ENCODE peak calls at places on chromosomes 4 and X, in nine cellular contexts. One of them, this sample, is unnamed.
A peak's percentile ranks its signal among the peaks of the same experiment; 100 is the strongest.

GRCh38 chr4:7995135-7995534 is 55.5 kb upstream of the AFAP1 start:
- DNase-seq in suprapubic skin: no peak
- DNase-seq in non-pigmented ciliary epithelial cell: no peak
- DNase-seq in PC-9: no peak
- DNase-seq in mammary epithelial cell: no peak
- DNase-seq in activated naive CD8-positive, alpha-beta T cell treated with anti-CD3 and anti-CD28 coated beads for 36 hours: no peak
- DNase-seq in activated effector memory CD4-positive, alpha-beta T cell treated with Interleukin-2 at 50 U/mL for 16 hours: no peak
- DNase-seq in NCI-H1694 treated with DMSO at 0.1 percent for 48 hours: no peak
- DNase-seq in CD4-positive, CD25-positive, alpha-beta regulatory T cell: no peak
- DNase-seq in this sample: no peak

GRCh38 chr4:26022346-26022891 is 108.4 kb downstream of the SMIM20 start:
- DNase-seq in suprapubic skin: no peak
- DNase-seq in non-pigmented ciliary epithelial cell: no peak
- DNase-seq in PC-9: peak; percentile 81
- DNase-seq in mammary epithelial cell: peak; percentile 36
- DNase-seq in activated naive CD8-positive, alpha-beta T cell treated with anti-CD3 and anti-CD28 coated beads for 36 hours: no peak
- DNase-seq in activated effector memory CD4-positive, alpha-beta T cell treated with Interleukin-2 at 50 U/mL for 16 hours: no peak
- DNase-seq in NCI-H1694 treated with DMSO at 0.1 percent for 48 hours: no peak
- DNase-seq in CD4-positive, CD25-positive, alpha-beta regulatory T cell: no peak
- DNase-seq in this sample: no peak

GRCh38 chrX:13647709-13648212 is 5.2 kb upstream of the TCEANC start:
- DNase-seq in suprapubic skin: no peak
- DNase-seq in non-pigmented ciliary epithelial cell: no peak
- DNase-seq in PC-9: no peak
- DNase-seq in mammary epithelial cell: no peak
- DNase-seq in activated naive CD8-positive, alpha-beta T cell treated with anti-CD3 and anti-CD28 coated beads for 36 hours: peak; percentile 46
- DNase-seq in activated effector memory CD4-positive, alpha-beta T cell treated with Interleukin-2 at 50 U/mL for 16 hours: peak; percentile 46
- DNase-seq in NCI-H1694 treated with DMSO at 0.1 percent for 48 hours: no peak
- DNase-seq in CD4-positive, CD25-positive, alpha-beta regulatory T cell: peak; percentile 75
- DNase-seq in this sample: no peak

GRCh38 chr4:168724960-168725359 is 228.1 kb downstream of the PALLD start:
- DNase-seq in suprapubic skin: no peak
- DNase-seq in non-pigmented ciliary epithelial cell: no peak
- DNase-seq in PC-9: no peak
- DNase-seq in mammary epithelial cell: no peak
- DNase-seq in activated naive CD8-positive, alpha-beta T cell treated with anti-CD3 and anti-CD28 coated beads for 36 hours: no peak
- DNase-seq in activated effector memory CD4-positive, alpha-beta T cell treated with Interleukin-2 at 50 U/mL for 16 hours: no peak
- DNase-seq in NCI-H1694 treated with DMSO at 0.1 percent for 48 hours: no peak
- DNase-seq in CD4-positive, CD25-positive, alpha-beta regulatory T cell: no peak
- DNase-seq in this sample: no peak

GRCh38 chr4:75248770-75249467 is 265.3 kb downstream of the RCHY1 start:
- DNase-seq in suprapubic skin: no peak
- DNase-seq in non-pigmented ciliary epithelial cell: no peak
- DNase-seq in PC-9: peak; percentile 86
- DNase-seq in mammary epithelial cell: peak; percentile 34
- DNase-seq in activated naive CD8-positive, alpha-beta T cell treated with anti-CD3 and anti-CD28 coated beads for 36 hours: no peak
- DNase-seq in activated effector memory CD4-positive, alpha-beta T cell treated with Interleukin-2 at 50 U/mL for 16 hours: no peak
- DNase-seq in NCI-H1694 treated with DMSO at 0.1 percent for 48 hours: no peak
- DNase-seq in CD4-positive, CD25-positive, alpha-beta regulatory T cell: no peak
- DNase-seq in this sample: no peak

GRCh38 chr4:141807501-141807900 is 171.1 kb downstream of the IL15 start:
- DNase-seq in suprapubic skin: no peak
- DNase-seq in non-pigmented ciliary epithelial cell: no peak
- DNase-seq in PC-9: no peak
- DNase-seq in mammary epithelial cell: peak; percentile 19
- DNase-seq in activated naive CD8-positive, alpha-beta T cell treated with anti-CD3 and anti-CD28 coated beads for 36 hours: no peak
- DNase-seq in activated effector memory CD4-positive, alpha-beta T cell treated with Interleukin-2 at 50 U/mL for 16 hours: no peak
- DNase-seq in NCI-H1694 treated with DMSO at 0.1 percent for 48 hours: no peak
- DNase-seq in CD4-positive, CD25-positive, alpha-beta regulatory T cell: no peak
- DNase-seq in this sample: no peak

GRCh38 chr4:86894465-86894864 is 2.2 kb upstream of the C4orf36 start:
- DNase-seq in suprapubic skin: no peak
- DNase-seq in non-pigmented ciliary epithelial cell: no peak
- DNase-seq in PC-9: peak; percentile 53
- DNase-seq in mammary epithelial cell: no peak
- DNase-seq in activated naive CD8-positive, alpha-beta T cell treated with anti-CD3 and anti-CD28 coated beads for 36 hours: no peak
- DNase-seq in activated effector memory CD4-positive, alpha-beta T cell treated with Interleukin-2 at 50 U/mL for 16 hours: no peak
- DNase-seq in NCI-H1694 treated with DMSO at 0.1 percent for 48 hours: no peak
- DNase-seq in CD4-positive, CD25-positive, alpha-beta regulatory T cell: no peak
- DNase-seq in this sample: no peak

GRCh38 chr4:118967393-118967792 is 78.7 kb downstream of the SYNPO2 start:
- DNase-seq in suprapubic skin: no peak
- DNase-seq in non-pigmented ciliary epithelial cell: no peak
- DNase-seq in PC-9: no peak
- DNase-seq in mammary epithelial cell: peak; percentile 50
- DNase-seq in activated naive CD8-positive, alpha-beta T cell treated with anti-CD3 and anti-CD28 coated beads for 36 hours: no peak
- DNase-seq in activated effector memory CD4-positive, alpha-beta T cell treated with Interleukin-2 at 50 U/mL for 16 hours: no peak
- DNase-seq in NCI-H1694 treated with DMSO at 0.1 percent for 48 hours: no peak
- DNase-seq in CD4-positive, CD25-positive, alpha-beta regulatory T cell: no peak
- DNase-seq in this sample: no peak

GRCh38 chrX:77114501-77114900 is 332.7 kb upstream of the FGF16 start:
- DNase-seq in suprapubic skin: no peak
- DNase-seq in non-pigmented ciliary epithelial cell: no peak
- DNase-seq in PC-9: no peak
- DNase-seq in mammary epithelial cell: no peak
- DNase-seq in activated naive CD8-positive, alpha-beta T cell treated with anti-CD3 and anti-CD28 coated beads for 36 hours: no peak
- DNase-seq in activated effector memory CD4-positive, alpha-beta T cell treated with Interleukin-2 at 50 U/mL for 16 hours: no peak
- DNase-seq in NCI-H1694 treated with DMSO at 0.1 percent for 48 hours: no peak
- DNase-seq in CD4-positive, CD25-positive, alpha-beta regulatory T cell: no peak
- DNase-seq in this sample: no peak

GRCh38 chr4:56215138-56215793 is 172.0 kb downstream of the AASDH start:
- DNase-seq in suprapubic skin: no peak
- DNase-seq in non-pigmented ciliary epithelial cell: no peak
- DNase-seq in PC-9: no peak
- DNase-seq in mammary epithelial cell: no peak
- DNase-seq in activated naive CD8-positive, alpha-beta T cell treated with anti-CD3 and anti-CD28 coated beads for 36 hours: no peak
- DNase-seq in activated effector memory CD4-positive, alpha-beta T cell treated with Interleukin-2 at 50 U/mL for 16 hours: no peak
- DNase-seq in NCI-H1694 treated with DMSO at 0.1 percent for 48 hours: no peak
- DNase-seq in CD4-positive, CD25-positive, alpha-beta regulatory T cell: no peak
- DNase-seq in this sample: no peak

GRCh38 chr4:39686997-39687396 is 10.9 kb upstream of the UBE2K start:
- DNase-seq in suprapubic skin: no peak
- DNase-seq in non-pigmented ciliary epithelial cell: no peak
- DNase-seq in PC-9: no peak
- DNase-seq in mammary epithelial cell: no peak
- DNase-seq in activated naive CD8-positive, alpha-beta T cell treated with anti-CD3 and anti-CD28 coated beads for 36 hours: no peak
- DNase-seq in activated effector memory CD4-positive, alpha-beta T cell treated with Interleukin-2 at 50 U/mL for 16 hours: no peak
- DNase-seq in NCI-H1694 treated with DMSO at 0.1 percent for 48 hours: no peak
- DNase-seq in CD4-positive, CD25-positive, alpha-beta regulatory T cell: no peak
- DNase-seq in this sample: no peak

GRCh38 chr4:151874328-151874727 is 113.5 kb upstream of the GATB start:
- DNase-seq in suprapubic skin: no peak
- DNase-seq in non-pigmented ciliary epithelial cell: no peak
- DNase-seq in PC-9: no peak
- DNase-seq in mammary epithelial cell: no peak
- DNase-seq in activated naive CD8-positive, alpha-beta T cell treated with anti-CD3 and anti-CD28 coated beads for 36 hours: no peak
- DNase-seq in activated effector memory CD4-positive, alpha-beta T cell treated with Interleukin-2 at 50 U/mL for 16 hours: no peak
- DNase-seq in NCI-H1694 treated with DMSO at 0.1 percent for 48 hours: no peak
- DNase-seq in CD4-positive, CD25-positive, alpha-beta regulatory T cell: no peak
- DNase-seq in this sample: no peak

GRCh38 chr4:117447925-117448324 is 362.5 kb upstream of the TRAM1L1 start:
- DNase-seq in suprapubic skin: no peak
- DNase-seq in non-pigmented ciliary epithelial cell: no peak
- DNase-seq in PC-9: no peak
- DNase-seq in mammary epithelial cell: no peak
- DNase-seq in activated naive CD8-positive, alpha-beta T cell treated with anti-CD3 and anti-CD28 coated beads for 36 hours: peak; percentile 4
- DNase-seq in activated effector memory CD4-positive, alpha-beta T cell treated with Interleukin-2 at 50 U/mL for 16 hours: no peak
- DNase-seq in NCI-H1694 treated with DMSO at 0.1 percent for 48 hours: no peak
- DNase-seq in CD4-positive, CD25-positive, alpha-beta regulatory T cell: peak; percentile 7
- DNase-seq in this sample: no peak

GRCh38 chrX:85243761-85244410 is at the start of the genes SATL1 and ZNF711:
- DNase-seq in suprapubic skin: peak; percentile 72
- DNase-seq in non-pigmented ciliary epithelial cell: no peak
- DNase-seq in PC-9: no peak
- DNase-seq in mammary epithelial cell: peak; percentile 2
- DNase-seq in activated naive CD8-positive, alpha-beta T cell treated with anti-CD3 and anti-CD28 coated beads for 36 hours: peak; percentile 29
- DNase-seq in activated effector memory CD4-positive, alpha-beta T cell treated with Interleukin-2 at 50 U/mL for 16 hours: no peak
- DNase-seq in NCI-H1694 treated with DMSO at 0.1 percent for 48 hours: peak; percentile 89
- DNase-seq in CD4-positive, CD25-positive, alpha-beta regulatory T cell: no peak
- DNase-seq in this sample: peak; percentile 50

GRCh38 chr4:95761441-95761840 is 78.5 kb upstream of the PDHA2 start:
- DNase-seq in suprapubic skin: no peak
- DNase-seq in non-pigmented ciliary epithelial cell: peak; percentile 8
- DNase-seq in PC-9: peak; percentile 77
- DNase-seq in mammary epithelial cell: peak; percentile 89
- DNase-seq in activated naive CD8-positive, alpha-beta T cell treated with anti-CD3 and anti-CD28 coated beads for 36 hours: no peak
- DNase-seq in activated effector memory CD4-positive, alpha-beta T cell treated with Interleukin-2 at 50 U/mL for 16 hours: no peak
- DNase-seq in NCI-H1694 treated with DMSO at 0.1 percent for 48 hours: no peak
- DNase-seq in CD4-positive, CD25-positive, alpha-beta regulatory T cell: no peak
- DNase-seq in this sample: no peak

GRCh38 chrX:95332530-95332929 is 1352.1 kb upstream of the DIAPH2 start:
- DNase-seq in suprapubic skin: no peak
- DNase-seq in non-pigmented ciliary epithelial cell: no peak
- DNase-seq in PC-9: no peak
- DNase-seq in mammary epithelial cell: no peak
- DNase-seq in activated naive CD8-positive, alpha-beta T cell treated with anti-CD3 and anti-CD28 coated beads for 36 hours: no peak
- DNase-seq in activated effector memory CD4-positive, alpha-beta T cell treated with Interleukin-2 at 50 U/mL for 16 hours: no peak
- DNase-seq in NCI-H1694 treated with DMSO at 0.1 percent for 48 hours: no peak
- DNase-seq in CD4-positive, CD25-positive, alpha-beta regulatory T cell: no peak
- DNase-seq in this sample: no peak

GRCh38 chrX:68829594-68830485 is 1.0 kb downstream of the EFNB1 start:
- DNase-seq in suprapubic skin: peak; percentile 76
- DNase-seq in non-pigmented ciliary epithelial cell: no peak
- DNase-seq in PC-9: no peak
- DNase-seq in mammary epithelial cell: no peak
- DNase-seq in activated naive CD8-positive, alpha-beta T cell treated with anti-CD3 and anti-CD28 coated beads for 36 hours: peak; percentile 16
- DNase-seq in activated effector memory CD4-positive, alpha-beta T cell treated with Interleukin-2 at 50 U/mL for 16 hours: no peak
- DNase-seq in NCI-H1694 treated with DMSO at 0.1 percent for 48 hours: no peak
- DNase-seq in CD4-positive, CD25-positive, alpha-beta regulatory T cell: peak; percentile 25
- DNase-seq in this sample: peak; percentile 41

GRCh38 chrX:150575415-150575814 is 7.0 kb downstream of the MTM1 start:
- DNase-seq in suprapubic skin: no peak
- DNase-seq in non-pigmented ciliary epithelial cell: no peak
- DNase-seq in PC-9: peak; percentile 99
- DNase-seq in mammary epithelial cell: peak; percentile 96
- DNase-seq in activated naive CD8-positive, alpha-beta T cell treated with anti-CD3 and anti-CD28 coated beads for 36 hours: peak; percentile 63
- DNase-seq in activated effector memory CD4-positive, alpha-beta T cell treated with Interleukin-2 at 50 U/mL for 16 hours: peak; percentile 13
- DNase-seq in NCI-H1694 treated with DMSO at 0.1 percent for 48 hours: no peak
- DNase-seq in CD4-positive, CD25-positive, alpha-beta regulatory T cell: no peak
- DNase-seq in this sample: no peak

GRCh38 chrX:30607155-30607554 is 29.6 kb upstream of the TASL start:
- DNase-seq in suprapubic skin: no peak
- DNase-seq in non-pigmented ciliary epithelial cell: no peak
- DNase-seq in PC-9: no peak
- DNase-seq in mammary epithelial cell: peak; percentile 78
- DNase-seq in activated naive CD8-positive, alpha-beta T cell treated with anti-CD3 and anti-CD28 coated beads for 36 hours: no peak
- DNase-seq in activated effector memory CD4-positive, alpha-beta T cell treated with Interleukin-2 at 50 U/mL for 16 hours: no peak
- DNase-seq in NCI-H1694 treated with DMSO at 0.1 percent for 48 hours: no peak
- DNase-seq in CD4-positive, CD25-positive, alpha-beta regulatory T cell: no peak
- DNase-seq in this sample: no peak

GRCh38 chr4:7781361-7781760 is 158.3 kb downstream of the AFAP1 start:
- DNase-seq in suprapubic skin: no peak
- DNase-seq in non-pigmented ciliary epithelial cell: no peak
- DNase-seq in PC-9: no peak
- DNase-seq in mammary epithelial cell: no peak
- DNase-seq in activated naive CD8-positive, alpha-beta T cell treated with anti-CD3 and anti-CD28 coated beads for 36 hours: no peak
- DNase-seq in activated effector memory CD4-positive, alpha-beta T cell treated with Interleukin-2 at 50 U/mL for 16 hours: no peak
- DNase-seq in NCI-H1694 treated with DMSO at 0.1 percent for 48 hours: no peak
- DNase-seq in CD4-positive, CD25-positive, alpha-beta regulatory T cell: peak; percentile 31
- DNase-seq in this sample: no peak

GRCh38 chrX:750263-750662 is 119.7 kb downstream of the SHOX start:
- DNase-seq in suprapubic skin: peak; percentile 48
- DNase-seq in non-pigmented ciliary epithelial cell: no peak
- DNase-seq in PC-9: no peak
- DNase-seq in mammary epithelial cell: no peak
- DNase-seq in activated naive CD8-positive, alpha-beta T cell treated with anti-CD3 and anti-CD28 coated beads for 36 hours: no peak
- DNase-seq in activated effector memory CD4-positive, alpha-beta T cell treated with Interleukin-2 at 50 U/mL for 16 hours: no peak
- DNase-seq in NCI-H1694 treated with DMSO at 0.1 percent for 48 hours: no peak
- DNase-seq in CD4-positive, CD25-positive, alpha-beta regulatory T cell: no peak
- DNase-seq in this sample: no peak

GRCh38 chr4:161822174-161822573 is 341.6 kb downstream of the FSTL5 start:
- DNase-seq in suprapubic skin: no peak
- DNase-seq in non-pigmented ciliary epithelial cell: no peak
- DNase-seq in PC-9: no peak
- DNase-seq in mammary epithelial cell: no peak
- DNase-seq in activated naive CD8-positive, alpha-beta T cell treated with anti-CD3 and anti-CD28 coated beads for 36 hours: no peak
- DNase-seq in activated effector memory CD4-positive, alpha-beta T cell treated with Interleukin-2 at 50 U/mL for 16 hours: no peak
- DNase-seq in NCI-H1694 treated with DMSO at 0.1 percent for 48 hours: no peak
- DNase-seq in CD4-positive, CD25-positive, alpha-beta regulatory T cell: no peak
- DNase-seq in this sample: no peak

GRCh38 chr4:182955411-182955810 is 38.2 kb upstream of the DCTD start:
- DNase-seq in suprapubic skin: no peak
- DNase-seq in non-pigmented ciliary epithelial cell: no peak
- DNase-seq in PC-9: no peak
- DNase-seq in mammary epithelial cell: no peak
- DNase-seq in activated naive CD8-positive, alpha-beta T cell treated with anti-CD3 and anti-CD28 coated beads for 36 hours: no peak
- DNase-seq in activated effector memory CD4-positive, alpha-beta T cell treated with Interleukin-2 at 50 U/mL for 16 hours: no peak
- DNase-seq in NCI-H1694 treated with DMSO at 0.1 percent for 48 hours: no peak
- DNase-seq in CD4-positive, CD25-positive, alpha-beta regulatory T cell: no peak
- DNase-seq in this sample: no peak

GRCh38 chr4:59869559-59869958 is 1330.6 kb upstream of the ADGRL3 start:
- DNase-seq in suprapubic skin: no peak
- DNase-seq in non-pigmented ciliary epithelial cell: no peak
- DNase-seq in PC-9: no peak
- DNase-seq in mammary epithelial cell: no peak
- DNase-seq in activated naive CD8-positive, alpha-beta T cell treated with anti-CD3 and anti-CD28 coated beads for 36 hours: no peak
- DNase-seq in activated effector memory CD4-positive, alpha-beta T cell treated with Interleukin-2 at 50 U/mL for 16 hours: no peak
- DNase-seq in NCI-H1694 treated with DMSO at 0.1 percent for 48 hours: no peak
- DNase-seq in CD4-positive, CD25-positive, alpha-beta regulatory T cell: no peak
- DNase-seq in this sample: no peak

GRCh38 chrX:10759400-10759799 is 139.0 kb upstream of the MID1 start:
- DNase-seq in suprapubic skin: no peak
- DNase-seq in non-pigmented ciliary epithelial cell: no peak
- DNase-seq in PC-9: no peak
- DNase-seq in mammary epithelial cell: no peak
- DNase-seq in activated naive CD8-positive, alpha-beta T cell treated with anti-CD3 and anti-CD28 coated beads for 36 hours: no peak
- DNase-seq in activated effector memory CD4-positive, alpha-beta T cell treated with Interleukin-2 at 50 U/mL for 16 hours: no peak
- DNase-seq in NCI-H1694 treated with DMSO at 0.1 percent for 48 hours: no peak
- DNase-seq in CD4-positive, CD25-positive, alpha-beta regulatory T cell: no peak
- DNase-seq in this sample: no peak

GRCh38 chr4:186789671-186790070 is 66.0 kb upstream of the FAT1 start:
- DNase-seq in suprapubic skin: no peak
- DNase-seq in non-pigmented ciliary epithelial cell: no peak
- DNase-seq in PC-9: no peak
- DNase-seq in mammary epithelial cell: no peak
- DNase-seq in activated naive CD8-positive, alpha-beta T cell treated with anti-CD3 and anti-CD28 coated beads for 36 hours: no peak
- DNase-seq in activated effector memory CD4-positive, alpha-beta T cell treated with Interleukin-2 at 50 U/mL for 16 hours: no peak
- DNase-seq in NCI-H1694 treated with DMSO at 0.1 percent for 48 hours: no peak
- DNase-seq in CD4-positive, CD25-positive, alpha-beta regulatory T cell: no peak
- DNase-seq in this sample: no peak

GRCh38 chrX:63922221-63922620 is 137.2 kb upstream of the ARHGEF9 start:
- DNase-seq in suprapubic skin: no peak
- DNase-seq in non-pigmented ciliary epithelial cell: no peak
- DNase-seq in PC-9: no peak
- DNase-seq in mammary epithelial cell: peak; percentile 9
- DNase-seq in activated naive CD8-positive, alpha-beta T cell treated with anti-CD3 and anti-CD28 coated beads for 36 hours: no peak
- DNase-seq in activated effector memory CD4-positive, alpha-beta T cell treated with Interleukin-2 at 50 U/mL for 16 hours: no peak
- DNase-seq in NCI-H1694 treated with DMSO at 0.1 percent for 48 hours: no peak
- DNase-seq in CD4-positive, CD25-positive, alpha-beta regulatory T cell: no peak
- DNase-seq in this sample: no peak

GRCh38 chr4:26857278-26858034 is 3.2 kb upstream of the STIM2 start:
- DNase-seq in suprapubic skin: peak; percentile 93
- DNase-seq in non-pigmented ciliary epithelial cell: peak; percentile 31
- DNase-seq in PC-9: peak; percentile 70
- DNase-seq in mammary epithelial cell: peak; percentile 89
- DNase-seq in activated naive CD8-positive, alpha-beta T cell treated with anti-CD3 and anti-CD28 coated beads for 36 hours: peak; percentile 96
- DNase-seq in activated effector memory CD4-positive, alpha-beta T cell treated with Interleukin-2 at 50 U/mL for 16 hours: peak; percentile 91
- DNase-seq in NCI-H1694 treated with DMSO at 0.1 percent for 48 hours: peak; percentile 73
- DNase-seq in CD4-positive, CD25-positive, alpha-beta regulatory T cell: peak; percentile 94
- DNase-seq in this sample: peak; percentile 99

GRCh38 chrX:20046864-20047263 is 56.0 kb upstream of the BCLAF3 start:
- DNase-seq in suprapubic skin: no peak
- DNase-seq in non-pigmented ciliary epithelial cell: no peak
- DNase-seq in PC-9: no peak
- DNase-seq in mammary epithelial cell: peak; percentile 46
- DNase-seq in activated naive CD8-positive, alpha-beta T cell treated with anti-CD3 and anti-CD28 coated beads for 36 hours: no peak
- DNase-seq in activated effector memory CD4-positive, alpha-beta T cell treated with Interleukin-2 at 50 U/mL for 16 hours: no peak
- DNase-seq in NCI-H1694 treated with DMSO at 0.1 percent for 48 hours: peak; percentile 39
- DNase-seq in CD4-positive, CD25-positive, alpha-beta regulatory T cell: no peak
- DNase-seq in this sample: no peak

GRCh38 chrX:45360571-45360970 is 159.9 kb upstream of the DIPK2B start:
- DNase-seq in suprapubic skin: no peak
- DNase-seq in non-pigmented ciliary epithelial cell: no peak
- DNase-seq in PC-9: peak; percentile 50
- DNase-seq in mammary epithelial cell: peak; percentile 59
- DNase-seq in activated naive CD8-positive, alpha-beta T cell treated with anti-CD3 and anti-CD28 coated beads for 36 hours: no peak
- DNase-seq in activated effector memory CD4-positive, alpha-beta T cell treated with Interleukin-2 at 50 U/mL for 16 hours: no peak
- DNase-seq in NCI-H1694 treated with DMSO at 0.1 percent for 48 hours: no peak
- DNase-seq in CD4-positive, CD25-positive, alpha-beta regulatory T cell: no peak
- DNase-seq in this sample: no peak

GRCh38 chrX:27445438-27445837 is 17.7 kb downstream of the PPP4R3C start:
- DNase-seq in suprapubic skin: no peak
- DNase-seq in non-pigmented ciliary epithelial cell: no peak
- DNase-seq in PC-9: no peak
- DNase-seq in mammary epithelial cell: no peak
- DNase-seq in activated naive CD8-positive, alpha-beta T cell treated with anti-CD3 and anti-CD28 coated beads for 36 hours: no peak
- DNase-seq in activated effector memory CD4-positive, alpha-beta T cell treated with Interleukin-2 at 50 U/mL for 16 hours: no peak
- DNase-seq in NCI-H1694 treated with DMSO at 0.1 percent for 48 hours: no peak
- DNase-seq in CD4-positive, CD25-positive, alpha-beta regulatory T cell: no peak
- DNase-seq in this sample: no peak

This sample was measured in B cell.